ENCODE peak calls at places on chromosomes 5 and 9, in four cellular contexts. Y, J, W and U are unnamed samples.

GRCh38 chr9:133703571-133704399 is 34.4 kb downstream of the SARDH start:
- DNase-seq in Y (peak; percentile 38), J (no peak), W (no peak), U (no peak)

GRCh38 chr5:39148983-39149534 is 70.3 kb downstream of the FYB1 start:
- DNase-seq in W (no peak), Y (no peak), J (peak; percentile 41), U (no peak)

GRCh38 chr9:92141144-92142129 is 26.2 kb upstream of the SPTLC1 start:
- DNase-seq in W (no peak), Y (no peak), J (no peak), U (no peak)

GRCh38 chr5:1639757-1640156 is 116.0 kb upstream of the LPCAT1 start:
- DNase-seq in Y (no peak), J (no peak), W (no peak), U (no peak)

GRCh38 chr9:112555091-112555643 is 68.5 kb downstream of the KIAA1958 start:
- DNase-seq in W (no peak), Y (no peak), J (no peak), U (no peak)

GRCh38 chr9:77759391-77759790 is 111.3 kb upstream of the GNA14 start:
- DNase-seq in J (no peak), Y (no peak), W (no peak), U (no peak)

GRCh38 chr5:69492391-69493234 is at the start of gene OCLN:
- DNase-seq in Y (no peak), J (peak; percentile 65), W (no peak), U (peak; percentile 77)

GRCh38 chr9:16612627-16613026 is 257.8 kb downstream of the BNC2 start:
- DNase-seq in Y (no peak), J (no peak), W (peak; percentile 68), U (no peak)

GRCh38 chr5:40603378-40603777 is 76.3 kb upstream of the PTGER4 start:
- DNase-seq in W (peak; percentile 86), Y (no peak), J (peak; percentile 73), U (no peak)

GRCh38 chr5:37190592-37190991 is 58.6 kb downstream of the CPLANE1 start:
- DNase-seq in W (no peak), J (no peak), Y (no peak), U (no peak)

GRCh38 chr9:124852829-124853531 is at the start of gene WDR38:
- DNase-seq in W (no peak), J (peak; percentile 50), Y (peak; percentile 86), U (peak; percentile 88)
- H3K36me3 ChIP-seq in W (peaks cover 8% of the 10 kb centered on the region), J (peaks cover 8% of the 10 kb centered on the region), Y (peaks cover 3% of the 10 kb centered on the region), U (peaks cover 18% of the 10 kb centered on the region)

DNA sequence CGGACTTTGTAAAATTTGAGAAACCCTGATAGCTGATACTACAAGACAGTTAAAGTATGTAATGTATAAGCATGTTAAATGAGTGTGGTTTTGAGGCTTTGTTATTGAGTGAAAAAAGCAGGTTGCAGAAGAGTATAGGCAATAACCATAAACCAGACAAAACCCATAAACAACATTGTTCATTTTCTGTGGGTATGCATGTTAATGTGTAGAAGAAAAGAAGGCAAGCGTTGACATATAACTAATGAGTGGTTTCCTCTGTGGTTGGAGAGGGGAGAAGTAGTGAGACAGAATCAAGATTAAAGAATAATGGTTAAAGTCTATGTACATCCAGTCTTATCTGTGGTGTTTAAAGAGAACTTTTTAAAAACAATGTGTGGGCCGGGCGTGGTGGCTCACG is 26.2 kb downstream of the RAD23B start:
- DNase-seq in Y (no peak), J (no peak), W (peak; percentile 92), U (no peak)
- H3K36me3 ChIP-seq in Y (peaks cover 3% of the 10 kb centered on the region), J (peaks cover 12% of the 10 kb centered on the region), W (peaks cover 38% of the 10 kb centered on the region), U (peaks cover 60% of the 10 kb centered on the region)

GRCh38 chr9:35808433-35808832 is 3.6 kb downstream of the SPAG8 start:
- DNase-seq in J (no peak), W (no peak), Y (no peak), U (no peak)
- H3K36me3 ChIP-seq in J (peaks cover 3% of the 10 kb centered on the region), W (peaks cover 10% of the 10 kb centered on the region), Y (peaks cover 3% of the 10 kb centered on the region), U (peaks cover 26% of the 10 kb centered on the region)

GRCh38 chr5:14463629-14464028 is 118.0 kb upstream of the OTULINL start:
- DNase-seq in W (peak; percentile 73), Y (no peak), J (peak; percentile 86), U (no peak)

GRCh38 chr5:14462681-14463080 is 118.9 kb upstream of the OTULINL start:
- DNase-seq in W (no peak), Y (no peak), J (no peak), U (no peak)

GRCh38 chr5:14464101-14464500 is 117.5 kb upstream of the OTULINL start:
- DNase-seq in Y (no peak), W (no peak), J (no peak), U (no peak)

GRCh38 chr5:14458414-14458813 is 123.2 kb upstream of the OTULINL start:
- DNase-seq in W (no peak), J (no peak), Y (no peak), U (no peak)

DNA sequence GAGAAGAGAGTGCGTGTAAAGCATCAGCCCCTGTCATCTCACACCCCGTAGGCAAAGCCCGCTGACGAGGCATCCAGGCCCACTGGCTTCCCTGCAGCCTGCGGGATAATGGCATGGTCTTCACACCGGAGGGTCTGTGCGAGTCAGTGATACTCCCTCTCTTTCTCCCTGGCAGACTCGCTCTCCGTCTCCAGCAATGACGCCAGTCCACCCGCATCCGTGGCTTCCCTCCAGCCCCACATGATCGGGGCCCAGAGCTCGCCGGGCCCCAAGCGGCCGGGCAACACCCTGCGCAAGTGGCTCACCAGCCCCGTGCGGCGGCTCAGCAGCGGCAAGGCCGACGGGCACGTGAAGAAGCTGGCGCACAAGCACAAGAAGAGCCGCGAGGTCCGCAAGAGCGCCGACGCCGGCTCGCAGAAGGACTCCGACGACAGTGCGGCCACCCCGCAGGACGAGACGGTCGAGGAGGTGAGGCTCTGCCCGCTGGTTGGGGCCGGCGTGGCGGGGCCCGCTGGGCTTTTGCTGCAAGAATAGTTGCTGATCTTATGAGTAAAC is 120.7 kb upstream of the OTULINL start:
- DNase-seq in Y (no peak), W (no peak), J (no peak), U (no peak)
- H3K36me3 ChIP-seq in Y (peaks cover 13% of the 10 kb centered on the region), W (peaks cover 64% of the 10 kb centered on the region), J (peaks cover 15% of the 10 kb centered on the region), U (peaks cover 50% of the 10 kb centered on the region)

GRCh38 chr9:114351932-114352331 is 22.3 kb downstream of the ORM2 start:
- DNase-seq in Y (no peak), W (no peak), J (no peak), U (no peak)
- H3K36me3 ChIP-seq in Y (peaks cover 14% of the 10 kb centered on the region), W (peaks cover 6% of the 10 kb centered on the region), J (peaks cover 3% of the 10 kb centered on the region), U (peaks cover 72% of the 10 kb centered on the region)

DNA sequence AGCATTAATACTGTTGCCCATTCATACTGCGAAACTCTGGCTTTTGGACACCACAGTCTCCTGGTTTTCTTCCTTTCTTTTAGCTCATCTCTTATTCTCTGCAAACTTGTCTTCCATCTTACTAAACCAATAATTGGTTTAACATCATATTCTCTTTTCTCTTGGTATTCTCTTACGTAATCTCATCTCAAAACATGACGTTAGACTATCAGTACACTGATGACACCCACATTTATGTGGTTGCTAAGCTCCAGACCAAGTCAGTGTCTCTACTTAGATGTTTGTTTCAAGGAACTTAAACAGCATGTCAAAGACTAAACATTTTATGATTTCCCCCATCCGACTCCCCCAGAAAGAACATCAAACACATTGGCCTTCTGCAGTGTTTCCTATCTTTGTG is 2.1 kb downstream of the PRRC1 start:
- DNase-seq in Y (no peak), J (no peak), W (no peak), U (no peak)
- H3K36me3 ChIP-seq in Y (peaks cover 2% of the 10 kb centered on the region), J (peaks cover 7% of the 10 kb centered on the region), W (peaks cover 10% of the 10 kb centered on the region), U (peaks cover 17% of the 10 kb centered on the region)

DNA sequence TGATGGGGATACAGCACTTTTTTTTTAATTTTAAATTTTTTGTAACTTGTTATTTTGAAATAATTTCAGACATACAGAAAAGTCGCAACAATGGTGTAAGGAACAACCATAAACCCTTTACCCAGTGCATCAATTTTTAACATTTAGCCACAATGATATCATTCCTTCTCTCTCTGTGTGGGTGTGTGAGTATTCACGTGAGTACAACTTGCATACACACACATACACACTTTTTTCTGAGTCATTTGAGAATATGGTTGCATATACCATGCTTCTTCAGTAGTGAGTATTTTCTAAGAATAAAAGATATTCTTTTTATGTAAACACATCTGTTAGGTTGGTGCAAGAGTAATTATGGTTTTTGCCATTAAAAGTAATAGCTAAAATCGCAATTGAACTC is 135.2 kb downstream of the ARHGAP26 start:
- DNase-seq in J (no peak), W (no peak), Y (no peak), U (no peak)
- H3K36me3 ChIP-seq in J (no peaks in the 10 kb centered on the region), W (no peaks in the 10 kb centered on the region), Y (peaks cover 10% of the 10 kb centered on the region), U (peaks cover 18% of the 10 kb centered on the region)